ENCODE peak calls at places on chromosomes 13 and 19, in five cellular contexts. W is mucosa of descending colon, O is cardiac fibroblast, X is uterus, F is heart right ventricle. B is an unnamed sample.
A peak's percentile ranks its signal among the peaks of the same experiment; 100 is the strongest.

GRCh38 chr13:26518433-26519084 is 38.9 kb upstream of the WASF3 start:
- DNase-seq in W (no peak), X (no peak), F (no peak), O (no peak), B (no peak)

GRCh38 chr13:40352385-40352778 is 314.1 kb downstream of the FOXO1 start:
- DNase-seq in X (peak; percentile 68), F (no peak), O (peak; percentile 50), W (no peak), B (no peak)

GRCh38 chr19:30552593-30552992 is 180.4 kb downstream of the ZNF536 start:
- DNase-seq in O (no peak), W (no peak), F (no peak), X (no peak), B (no peak)

GRCh38 chr13:40102854-40103253 is 447.4 kb downstream of the COG6 start:
- DNase-seq in X (peak; percentile 66), W (peak; percentile 48), O (peak; percentile 79), F (no peak), B (peak; percentile 65)

GRCh38 chr13:28056426-28056825 is 44.0 kb downstream of the FLT3 start:
- DNase-seq in O (no peak), F (no peak), W (no peak), X (no peak), B (no peak)

GRCh38 chr13:26949701-26950345 is 189.2 kb upstream of the GPR12 start:
- DNase-seq in F (no peak), O (no peak), X (no peak), W (no peak), B (no peak)

GRCh38 chr19:39078436-39079200 is 5.5 kb upstream of the ACP7 start:
- DNase-seq in F (no peak), W (no peak), O (peak; percentile 93), X (no peak), B (peak; percentile 97)

GRCh38 chr19:38708413-38709024 is 35.8 kb downstream of the CAPN12 start:
- DNase-seq in X (no peak), F (no peak), O (no peak), W (no peak), B (no peak)

GRCh38 chr19:15422311-15423075 is 3.7 kb upstream of the AKAP8L start:
- DNase-seq in X (no peak), O (no peak), W (no peak), F (no peak), B (no peak)

GRCh38 chr13:73903561-73903960 is 230.6 kb downstream of the KLF12 start:
- DNase-seq in W (no peak), F (no peak), O (no peak), X (no peak), B (no peak)

GRCh38 chr13:49112782-49113525 is 107.2 kb upstream of the MLNR start:
- DNase-seq in F (no peak), O (peak; percentile 16), W (no peak), X (no peak), B (no peak)

GRCh38 chr13:76792680-76793334 is 93.4 kb downstream of the KCTD12 start:
- DNase-seq in F (peak; percentile 68), O (peak; percentile 85), W (no peak), X (peak; percentile 28), B (peak; percentile 63)

GRCh38 chr13:98450495-98451167 is 126.3 kb downstream of the STK24 start:
- DNase-seq in X (no peak), O (no peak), W (no peak), F (peak; percentile 47), B (peak; percentile 29)

GRCh38 chr19:44890366-44891015 is 563 bp upstream of the TOMM40 start:
- DNase-seq in X (no peak), W (peak; percentile 100), F (peak; percentile 100), O (peak; percentile 100), B (peak; percentile 100)

GRCh38 chr19:32863841-32864240 is 5.7 kb downstream of the SLC7A9 start:
- DNase-seq in W (no peak), F (no peak), O (no peak), X (no peak), B (no peak)

GRCh38 chr13:84431646-84432045 is 549.4 kb upstream of the SLITRK1 start:
- DNase-seq in W (no peak), X (no peak), F (no peak), O (peak; percentile 3), B (peak; percentile 41)

GRCh38 chr13:32330438-32330837 is 15.1 kb downstream of the BRCA2 start:
- DNase-seq in X (no peak), O (peak; percentile 79), F (no peak), W (no peak), B (no peak)

GRCh38 chr13:49494645-49495044 is 1.1 kb upstream of the PHF11 start:
- DNase-seq in W (no peak), F (no peak), O (no peak), X (no peak), B (no peak)

GRCh38 chr13:46553521-46553885 is 533 bp downstream of the LRCH1 start:
- DNase-seq in O (no peak), X (peak; percentile 40), W (no peak), F (no peak), B (no peak)

GRCh38 chr19:16136185-16137067 is 7.1 kb upstream of the HSH2D start:
- DNase-seq in X (no peak), W (no peak), F (no peak), O (no peak), B (no peak)

GRCh38 chr13:28529836-28530235 is 34.9 kb upstream of the FLT1 start:
- DNase-seq in O (no peak), X (no peak), F (no peak), W (no peak), B (no peak)

GRCh38 chr19:3646336-3647092 is 19.9 kb upstream of the CACTIN start:
- DNase-seq in X (no peak), F (no peak), W (no peak), O (no peak), B (no peak)

GRCh38 chr19:57241181-57241580 is 749 bp downstream of the ZNF805 start:
- DNase-seq in O (peak; percentile 51), F (no peak), W (no peak), X (no peak), B (peak; percentile 24)

GRCh38 chr13:52599853-52600603 is 42.2 kb upstream of the HNRNPA1L2 start:
- DNase-seq in O (peak; percentile 10), F (peak; percentile 17), X (peak; percentile 26), W (no peak), B (peak; percentile 33)

GRCh38 chr13:104694397-104694796 is 1628.2 kb upstream of the SLC10A2 start:
- DNase-seq in W (no peak), O (no peak), F (no peak), X (no peak), B (no peak)

GRCh38 chr19:35661995-35662340 is 4.3 kb upstream of the UPK1A start:
- DNase-seq in X (no peak), O (no peak), W (no peak), F (no peak), B (no peak)

GRCh38 chr19:35655600-35655999 is 7.5 kb downstream of the COX6B1 start:
- DNase-seq in W (no peak), F (no peak), X (no peak), O (no peak), B (no peak)

GRCh38 chr19:35656700-35657099 is 8.6 kb downstream of the COX6B1 start:
- DNase-seq in W (no peak), X (no peak), O (no peak), F (no peak), B (no peak)

GRCh38 chr19:35663981-35664380 is 2.3 kb upstream of the UPK1A start:
- DNase-seq in O (no peak), F (no peak), W (no peak), X (no peak), B (no peak)

GRCh38 chr19:35657904-35658700 is 8.2 kb upstream of the UPK1A start:
- DNase-seq in O (no peak), W (no peak), X (no peak), F (no peak), B (peak; percentile 48)
- TF ChIP-seq CTCF in O (peak; percentile 13), W (no peak), X (no peak), F (no peak), B (peak; percentile 31)

GRCh38 chr19:50551034-50551712 is 17.1 kb downstream of the LRRC4B start:
- DNase-seq in O (no peak), W (no peak), X (no peak), F (no peak), B (no peak)
- H3K4me3 ChIP-seq in O (no peak overlapping the region), W (no peak overlapping the region), X (peak overlapping the region; percentile 14), F (no peak overlapping the region), B (no peak overlapping the region)

GRCh38 chr13:94494021-94494420 is 14.5 kb upstream of the DCT start:
- DNase-seq in X (no peak), O (no peak), W (no peak), F (no peak), B (no peak)
- TF ChIP-seq CTCF in X (no peak), O (no peak), W (no peak), F (no peak), B (no peak)

GRCh38 chr19:52691737-52692136 is 43.1 kb downstream of the ZNF611 start:
- DNase-seq in X (no peak), W (no peak), F (no peak), O (no peak), B (no peak)
- H3K4me3 ChIP-seq in X (no peak overlapping the region), W (no peak overlapping the region), F (no peak overlapping the region), O (no peak overlapping the region), B (no peak overlapping the region)

GRCh38 chr19:40379446-40380198 is 10.4 kb downstream of the HIPK4 start:
- DNase-seq in F (no peak), O (no peak), X (no peak), W (no peak), B (no peak)

GRCh38 chr19:40378509-40378908 is 11.5 kb downstream of the HIPK4 start:
- DNase-seq in X (no peak), F (no peak), O (no peak), W (no peak), B (no peak)

GRCh38 chr19:40380199-40381037 is 9.6 kb downstream of the HIPK4 start:
- DNase-seq in X (no peak), O (no peak), F (no peak), W (no peak), B (no peak)

GRCh38 chr19:40383668-40384248 is 6.2 kb downstream of the HIPK4 start:
- DNase-seq in O (no peak), X (no peak), F (no peak), W (no peak), B (no peak)

DNA sequence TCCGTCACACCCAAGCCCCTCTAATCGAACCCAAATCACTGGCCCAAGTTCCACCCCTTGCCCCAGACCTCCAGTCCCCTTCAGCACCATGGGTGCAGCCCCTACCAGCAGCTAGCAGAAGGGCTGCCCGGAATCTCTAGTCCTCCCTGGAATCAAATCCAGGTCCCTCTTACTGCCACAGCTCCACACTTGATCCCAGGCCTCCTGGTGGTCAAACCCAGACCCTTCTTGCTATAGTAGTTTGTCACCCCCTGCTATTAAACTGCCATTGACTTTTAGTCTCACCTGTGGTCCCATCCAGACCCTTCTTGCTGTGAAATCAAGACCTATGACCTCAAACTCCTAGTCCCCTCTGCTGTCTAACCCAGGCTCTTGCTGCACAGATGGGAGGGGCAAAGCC is 8.7 kb downstream of the HIPK4 start:
- DNase-seq in F (no peak), W (no peak), X (no peak), O (no peak), B (no peak)
- TF ChIP-seq CTCF in F (no peak), W (no peak), X (no peak), O (peak; percentile 6), B (no peak)